ENCODE peak calls at places on chromosomes 6 and 20, in eight cellular contexts. A, E, N, S, W, U, H and Y are unnamed samples. For H3K4me1, the result is how much of the 10 kb centered on the place peaks cover.

GRCh38 chr20:50655325-50655880 is 35.9 kb downstream of the RIPOR3 start:
- DNase-seq in A (no peak), E (peak), N (peak), S (peak), W (peak), U (no peak), H (no peak), Y (no peak)

GRCh38 chr6:111486921-111487320 is 3.9 kb upstream of the REV3L start:
- DNase-seq in A (no peak), E (no peak), N (no peak), S (no peak), W (no peak), U (no peak), H (no peak), Y (no peak)

GRCh38 chr20:32019156-32019510 is 8.9 kb downstream of the CCM2L start:
- DNase-seq in A (no peak), E (no peak), N (no peak), S (no peak), W (no peak), U (peak), H (no peak), Y (no peak)

GRCh38 chr6:72464791-72465691 is 156.8 kb upstream of the KCNQ5 start:
- DNase-seq in A (peak), E (peak), N (peak), S (no peak), W (no peak), U (peak), H (peak), Y (peak)

GRCh38 chr20:17562804-17563305 is 7.0 kb upstream of the DSTN start:
- DNase-seq in A (peak), E (peak), N (peak), S (no peak), W (no peak), U (peak), H (no peak), Y (peak)

GRCh38 chr6:33000053-33000452 is 9.3 kb downstream of the HLA-DOA start:
- DNase-seq in A (peak), E (no peak), N (no peak), S (no peak), W (no peak), U (no peak), H (no peak), Y (peak)

GRCh38 chr6:4210619-4211419 is 75.4 kb upstream of the ECI2 start:
- DNase-seq in A (peak), E (peak), N (peak), S (peak), W (no peak), U (peak), H (peak), Y (peak)

GRCh38 chr6:51514396-51515051 is 572.9 kb downstream of the PKHD1 start:
- DNase-seq in A (no peak), E (peak), N (no peak), S (no peak), W (no peak), U (no peak), H (no peak), Y (peak)

GRCh38 chr6:35161776-35162607 is 20.9 kb upstream of the TCP11 start:
- DNase-seq in A (no peak), E (no peak), N (no peak), S (no peak), W (no peak), U (no peak), H (no peak), Y (no peak)

GRCh38 chr6:146788115-146788514 is 189.3 kb downstream of the ADGB start:
- DNase-seq in A (no peak), E (no peak), N (no peak), S (no peak), W (no peak), U (no peak), H (no peak), Y (no peak)

GRCh38 chr20:37845261-37845681 is 57.7 kb upstream of the VSTM2L start:
- DNase-seq in A (no peak), E (no peak), N (no peak), S (peak), W (no peak), U (no peak), H (no peak), Y (no peak)

GRCh38 chr6:122663981-122664380 is 53.8 kb downstream of the PKIB start:
- DNase-seq in A (no peak), E (peak), N (no peak), S (no peak), W (no peak), U (no peak), H (no peak), Y (no peak)

GRCh38 chr6:83615025-83615999 is 93.6 kb downstream of the SNAP91 start:
- DNase-seq in A (peak), E (peak), N (peak), S (no peak), W (no peak), U (peak), H (peak), Y (no peak)

GRCh38 chr6:25478973-25479372 is 173.0 kb upstream of the SCGN start:
- DNase-seq in A (no peak), E (no peak), N (no peak), S (no peak), W (no peak), U (no peak), H (no peak), Y (no peak)

GRCh38 chr20:64185276-64185900 is 21.1 kb downstream of the MYT1 start:
- DNase-seq in A (no peak), E (no peak), N (no peak), S (no peak), W (no peak), U (no peak), H (no peak), Y (no peak)

GRCh38 chr6:56709650-56710049 is 67.0 kb upstream of the DST start:
- DNase-seq in A (no peak), E (no peak), N (no peak), S (no peak), W (no peak), U (no peak), H (no peak), Y (no peak)

GRCh38 chr20:22572491-22572890 is 11.9 kb downstream of the FOXA2 start:
- DNase-seq in A (no peak), E (no peak), N (no peak), S (no peak), W (no peak), U (no peak), H (no peak), Y (no peak)

GRCh38 chr6:170222498-170223471 is 68.1 kb downstream of the DLL1 start:
- DNase-seq in A (peak), E (peak), N (no peak), S (no peak), W (peak), U (no peak), H (no peak), Y (no peak)

GRCh38 chr6:70108230-70108629 is 194.7 kb downstream of the COL9A1 start:
- DNase-seq in A (peak), E (peak), N (peak), S (no peak), W (no peak), U (peak), H (peak), Y (peak)

GRCh38 chr6:168038576-168039140 is 40.4 kb downstream of the FRMD1 start:
- DNase-seq in A (no peak), E (no peak), N (no peak), S (no peak), W (no peak), U (no peak), H (no peak), Y (no peak)

GRCh38 chr6:52535711-52536423 is 41.0 kb downstream of the TRAM2 start:
- DNase-seq in A (no peak), E (no peak), N (no peak), S (no peak), W (no peak), U (no peak), H (no peak), Y (no peak)

GRCh38 chr6:151494235-151494950 is 576 bp downstream of the CCDC170 start:
- DNase-seq in A (peak), E (peak), N (peak), S (peak), W (no peak), U (no peak), H (no peak), Y (no peak)

GRCh38 chr6:52973013-52973412 is 22.1 kb downstream of the GSTA4 start:
- DNase-seq in A (no peak), E (no peak), N (no peak), S (no peak), W (no peak), U (no peak), H (no peak), Y (no peak)

GRCh38 chr6:150123645-150124044 is 19.2 kb upstream of the PPP1R14C start:
- DNase-seq in A (no peak), E (no peak), N (no peak), S (no peak), W (no peak), U (no peak), H (no peak), Y (no peak)

GRCh38 chr20:64053841-64054661 is 4.6 kb upstream of the SOX18 start:
- DNase-seq in A (peak), E (no peak), N (no peak), S (peak), W (no peak), U (peak), H (no peak), Y (no peak)

GRCh38 chr6:130434174-130434873 is 68.5 kb downstream of the TMEM200A start:
- DNase-seq in A (peak), E (peak), N (peak), S (no peak), W (no peak), U (no peak), H (no peak), Y (peak)

GRCh38 chr6:111418971-111419693 is 63.9 kb downstream of the REV3L start:
- DNase-seq in A (peak), E (peak), N (peak), S (no peak), W (no peak), U (no peak), H (no peak), Y (peak)

GRCh38 chr6:111757342-111757741 is 115.9 kb downstream of the FYN start:
- DNase-seq in A (peak), E (peak), N (peak), S (no peak), W (no peak), U (no peak), H (no peak), Y (no peak)

GRCh38 chr6:15504581-15505350 is 158.1 kb downstream of the DTNBP1 start:
- DNase-seq in A (peak), E (peak), N (peak), S (peak), W (peak), U (no peak), H (no peak), Y (peak)

GRCh38 chr20:39195495-39196129 is 233.5 kb downstream of the DHX35 start:
- DNase-seq in A (no peak), E (no peak), N (no peak), S (no peak), W (no peak), U (peak), H (no peak), Y (no peak)

GRCh38 chr6:113813207-113813606 is 43.9 kb upstream of the MARCKS start:
- DNase-seq in A (no peak), E (peak), N (peak), S (no peak), W (no peak), U (no peak), H (no peak), Y (peak)

GRCh38 chr20:63351811-63352591 is 9.1 kb downstream of the CHRNA4 start:
- DNase-seq in A (no peak), E (no peak), N (no peak), S (peak), W (no peak), U (no peak), H (no peak), Y (no peak)

GRCh38 chr20:57162253-57162652 is 104.2 kb downstream of the BMP7 start:
- DNase-seq in A (no peak), E (no peak), N (no peak), S (peak), W (peak), U (no peak), H (no peak), Y (no peak)

GRCh38 chr20:3194617-3195280 is 9.7 kb downstream of the DDRGK1 start:
- DNase-seq in A (no peak), E (no peak), N (no peak), S (no peak), W (no peak), U (no peak), H (no peak), Y (no peak)

GRCh38 chr6:159890201-159890600 is 587 bp upstream of the MAS1 start:
- DNase-seq in A (no peak), E (no peak), N (no peak), S (no peak), W (no peak), U (no peak), H (no peak), Y (no peak)

GRCh38 chr20:45253260-45253659 is 1.1 kb downstream of the SLPI start:
- DNase-seq in A (peak), E (no peak), N (no peak), S (no peak), W (no peak), U (no peak), H (no peak), Y (no peak)

GRCh38 chr6:122869437-122870024 is 80.5 kb downstream of the SMPDL3A start:
- DNase-seq in A (peak), E (peak), N (peak), S (no peak), W (no peak), U (peak), H (peak), Y (peak)

GRCh38 chr6:137652961-137653697 is 158.9 kb upstream of the OLIG3 start:
- DNase-seq in A (no peak), E (no peak), N (no peak), S (no peak), W (no peak), U (no peak), H (no peak), Y (no peak)

GRCh38 chr20:6164421-6165341 is 41.9 kb upstream of the FERMT1 start:
- DNase-seq in A (peak), E (peak), N (no peak), S (peak), W (no peak), U (no peak), H (no peak), Y (no peak)

GRCh38 chr20:6173481-6173880 is 50.7 kb upstream of the FERMT1 start:
- DNase-seq in A (peak), E (no peak), N (no peak), S (no peak), W (no peak), U (no peak), H (no peak), Y (no peak)

GRCh38 chr20:6169251-6169650 is 46.4 kb upstream of the FERMT1 start:
- DNase-seq in A (peak), E (peak), N (peak), S (no peak), W (no peak), U (no peak), H (no peak), Y (peak)
- TF ChIP-seq CTCF in A (peak), E (no peak), N (peak), S (no peak), W (no peak), U (no peak), H (peak), Y (peak)

DNA sequence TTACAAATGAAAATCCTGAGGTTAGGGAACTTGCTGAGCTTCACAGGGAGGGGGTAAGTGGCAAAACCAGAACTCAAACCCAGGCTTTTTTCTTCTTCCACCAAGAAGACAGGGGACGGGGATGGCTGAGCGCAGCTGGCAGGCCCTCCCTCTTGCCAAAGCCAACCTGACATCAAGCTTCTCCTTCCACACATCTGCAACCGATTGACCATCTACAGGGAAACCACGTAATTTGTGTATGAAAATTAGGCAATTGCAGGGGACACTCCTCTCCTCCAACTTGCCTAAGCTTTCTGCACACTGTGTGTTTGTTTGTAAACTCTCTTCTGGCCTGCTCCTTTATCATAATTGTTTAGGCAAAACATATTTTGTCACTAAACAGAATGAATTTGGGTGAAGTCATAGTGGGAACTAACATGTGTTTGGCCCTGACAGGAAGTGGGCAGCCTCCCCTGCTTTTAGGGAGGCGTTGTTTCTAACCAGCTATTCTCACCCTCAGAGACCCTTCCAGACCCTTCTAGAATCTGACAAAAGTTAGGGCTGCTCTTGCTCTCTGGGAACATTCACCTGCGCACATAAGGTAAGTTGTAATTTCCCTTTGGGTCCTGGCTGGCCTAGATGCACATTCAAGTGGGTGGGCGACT is 18.9 kb downstream of the ZNF831 start:
- DNase-seq in A (no peak), E (no peak), N (no peak), S (no peak), W (no peak), U (no peak), H (no peak), Y (no peak)
- H3K27ac ChIP-seq in A (no peak), E (no peak), N (no peak), S (no peak), W (no peak), U (no peak), H (no peak), Y (no peak)

GRCh38 chr6:108684809-108685329 is 124.2 kb downstream of the FOXO3 start:
- DNase-seq in A (peak), E (peak), N (peak), S (no peak), W (no peak), U (no peak), H (no peak), Y (peak)
- H3K4me1 ChIP-seq in A (half or more), E (under half), N (under half), S (under half), W (under half), U (under half), H (under half), Y (under half)

GRCh38 chr20:55057779-55058415 is 582.5 kb downstream of the DOK5 start:
- DNase-seq in A (no peak), E (no peak), N (no peak), S (no peak), W (no peak), U (no peak), H (no peak), Y (no peak)
- TF ChIP-seq CTCF in A (no peak), E (peak), N (no peak), S (peak), W (no peak), U (peak), H (peak), Y (peak)

GRCh38 chr6:158668707-158669103 is 18.9 kb downstream of the SYTL3 start:
- DNase-seq in A (no peak), E (no peak), N (no peak), S (no peak), W (no peak), U (no peak), H (no peak), Y (no peak)
- H3K27ac ChIP-seq in A (no peak), E (no peak), N (no peak), S (no peak), W (no peak), U (no peak), H (no peak), Y (peak)